ENCODE peak calls at places on chromosomes 2 and 18, in ten cellular contexts. P is trophoblast cell, M is NCI-H82, H is amniotic epithelial cell, Z is M059J, S is cardiac septum, I is nephron progenitor cell, L is mammary epithelial cell, U is GM12865, Y is lower leg skin. V is an unnamed sample.

GRCh38 chr2:37833420-37833819 is 91.7 kb upstream of the RMDN2 start:
- DNase-seq in P (no peak), Z (no peak), I (no peak), H (peak), L (peak), S (no peak), Y (no peak), M (no peak), U (no peak), V (no peak)

GRCh38 chr2:67342394-67342793 is 54.7 kb upstream of the ETAA1 start:
- DNase-seq in S (no peak), Y (no peak), U (no peak), M (no peak), L (no peak), P (no peak), Z (no peak), H (no peak), I (no peak), V (no peak)

GRCh38 chr18:60506682-60507081 is 134.1 kb upstream of the MC4R start:
- DNase-seq in I (no peak), Z (no peak), M (peak), H (no peak), U (no peak), S (no peak), L (no peak), Y (no peak), P (no peak), V (peak)

GRCh38 chr2:28319118-28320008 is 73.3 kb upstream of the FOSL2 start:
- DNase-seq in P (no peak), S (no peak), Y (no peak), H (no peak), U (no peak), Z (no peak), M (no peak), L (no peak), I (no peak), V (no peak)

GRCh38 chr2:180559766-180560165 is 420.6 kb upstream of the UBE2E3 start:
- DNase-seq in I (no peak), P (no peak), L (no peak), Y (no peak), M (peak), Z (no peak), S (no peak), U (no peak), H (peak), V (no peak)

GRCh38 chr2:50606860-50607259 is 425.1 kb downstream of the NRXN1 start:
- DNase-seq in Y (no peak), P (no peak), H (no peak), M (no peak), L (no peak), I (no peak), Z (no peak), U (no peak), S (no peak), V (no peak)

GRCh38 chr2:36376992-36377738 is 21.6 kb downstream of the CRIM1 start:
- DNase-seq in L (peak), M (no peak), S (no peak), P (peak), U (no peak), Z (peak), I (no peak), H (no peak), Y (no peak), V (no peak)

GRCh38 chr2:64371727-64372126 is 82.2 kb upstream of the LGALSL start:
- DNase-seq in S (no peak), Z (no peak), M (no peak), U (no peak), P (no peak), L (peak), H (no peak), Y (no peak), I (no peak), V (no peak)

GRCh38 chr2:218263817-218264611 is 3.2 kb downstream of the GPBAR1 start:
- DNase-seq in I (no peak), L (no peak), Z (no peak), Y (no peak), H (no peak), M (no peak), P (no peak), U (no peak), S (no peak), V (no peak)

GRCh38 chr2:219402665-219403515 is 15.2 kb upstream of the DNPEP start:
- DNase-seq in U (peak), Z (peak), M (peak), P (peak), Y (peak), S (no peak), I (peak), H (peak), L (peak), V (peak)

GRCh38 chr18:47490882-47491281 is 239.4 kb upstream of the SKOR2 start:
- DNase-seq in L (no peak), M (no peak), I (no peak), H (no peak), P (no peak), U (no peak), Y (no peak), Z (peak), S (no peak), V (no peak)

GRCh38 chr2:228348653-228349052 is 167.2 kb upstream of the SPHKAP start:
- DNase-seq in M (no peak), Z (no peak), H (no peak), L (no peak), U (no peak), I (no peak), Y (no peak), S (no peak), P (no peak), V (no peak)

GRCh38 chr2:229835601-229836283 is 86.1 kb downstream of the TRIP12 start:
- DNase-seq in U (no peak), Y (no peak), I (no peak), P (no peak), S (no peak), Z (peak), L (peak), H (peak), M (no peak), V (no peak)

GRCh38 chr2:227871375-227871788 is at the start of gene DAW1:
- DNase-seq in U (peak), M (peak), I (peak), Z (no peak), L (no peak), P (peak), H (peak), S (peak), Y (no peak), V (peak)

GRCh38 chr2:213016166-213016983 is 135.0 kb downstream of the IKZF2 start:
- DNase-seq in I (no peak), Y (no peak), U (no peak), Z (no peak), P (no peak), M (no peak), L (no peak), S (no peak), H (no peak), V (no peak)

GRCh38 chr2:99448556-99448955 is 41.3 kb downstream of the REV1 start:
- DNase-seq in Y (no peak), U (no peak), I (no peak), S (no peak), L (peak), Z (peak), H (peak), M (no peak), P (no peak), V (no peak)

GRCh38 chr2:120613742-120614481 is 121.8 kb upstream of the GLI2 start:
- DNase-seq in P (peak), L (peak), M (no peak), I (no peak), Z (peak), U (no peak), S (no peak), Y (no peak), H (peak), V (no peak)

GRCh38 chr18:4207383-4207782 is 247.7 kb downstream of the DLGAP1 start:
- DNase-seq in P (no peak), M (no peak), Y (no peak), I (no peak), Z (no peak), S (no peak), L (no peak), U (no peak), H (no peak), V (no peak)

GRCh38 chr2:82525744-82526143 is 1933.3 kb downstream of the SUCLG1 start:
- DNase-seq in L (no peak), Y (no peak), Z (no peak), I (no peak), U (no peak), P (no peak), M (no peak), S (no peak), H (no peak), V (no peak)

GRCh38 chr2:15871239-15871783 is 69.0 kb upstream of the MYCN start:
- DNase-seq in P (no peak), S (no peak), M (peak), I (no peak), L (no peak), H (no peak), Z (no peak), U (no peak), Y (no peak), V (no peak)

GRCh38 chr2:8437228-8437948 is 244.5 kb upstream of the ID2 start:
- DNase-seq in Z (peak), P (no peak), U (no peak), Y (no peak), L (peak), I (no peak), S (no peak), H (no peak), M (no peak), V (peak)